ENCODE peak calls at places on chromosomes 16 and 17, in ten cellular contexts. P is thoracic aorta, M is stomach, T is endothelial cell, U is glutamatergic neuron, F is nephron progenitor cell, J is GM12865, D is natural killer cell, O is GM06990, V is progenitor cell of endocrine pancreas. R is an unnamed sample.

GRCh38 chr16:27232061-27232841 is 28.9 kb downstream of the KDM8 start:
- DNase-seq in U (no peak), D (no peak), V (no peak), J (peak; percentile 79), F (no peak), O (peak; percentile 58), T (no peak), P (no peak), M (no peak), R (no peak)

GRCh38 chr17:76528528-76529223 is 8.8 kb downstream of the CYGB start:
- DNase-seq in V (no peak), D (no peak), T (no peak), P (no peak), F (no peak), M (no peak), O (peak; percentile 49), J (peak; percentile 48), U (no peak), R (no peak)

GRCh38 chr16:25256821-25257503 is 683 bp downstream of the ZKSCAN2 start:
- DNase-seq in J (no peak), D (no peak), V (peak; percentile 13), T (peak; percentile 40), O (no peak), P (no peak), F (peak; percentile 41), U (peak; percentile 54), M (no peak), R (no peak)

GRCh38 chr17:73855933-73856332 is 211.7 kb upstream of the SDK2 start:
- DNase-seq in V (no peak), U (no peak), J (peak; percentile 31), M (no peak), F (no peak), T (no peak), O (no peak), D (no peak), P (no peak), R (no peak)

GRCh38 chr17:17402558-17402957 is 74.2 kb upstream of the MED9 start:
- DNase-seq in D (no peak), O (no peak), P (no peak), M (no peak), J (no peak), F (no peak), V (no peak), T (no peak), U (no peak), R (no peak)

GRCh38 chr16:81259916-81260315 is 21.4 kb downstream of the BCO1 start:
- DNase-seq in U (no peak), T (no peak), O (no peak), F (no peak), D (no peak), P (no peak), J (no peak), M (no peak), V (no peak), R (no peak)

GRCh38 chr16:625402-626173 is 5.2 kb upstream of the WFIKKN1 start:
- DNase-seq in V (no peak), M (no peak), T (no peak), U (peak; percentile 15), J (no peak), P (no peak), O (no peak), D (no peak), F (no peak), R (peak; percentile 36)

GRCh38 chr17:79979201-79979840 is 56.4 kb downstream of the TBC1D16 start:
- DNase-seq in T (no peak), U (no peak), D (no peak), M (no peak), F (no peak), P (no peak), J (no peak), V (no peak), O (no peak), R (no peak)

GRCh38 chr17:47857551-47858410 is 6.8 kb upstream of the SP6 start:
- DNase-seq in V (no peak), J (no peak), D (no peak), M (no peak), F (no peak), T (no peak), P (no peak), O (no peak), U (no peak), R (no peak)

GRCh38 chr16:67013823-67014640 is 14.9 kb upstream of the CBFB start:
- DNase-seq in P (no peak), D (peak; percentile 47), V (peak; percentile 60), F (peak; percentile 87), U (peak; percentile 89), J (peak; percentile 68), M (peak; percentile 68), O (peak; percentile 73), T (peak; percentile 71), R (no peak)

GRCh38 chr17:77352996-77353395 is 212.2 kb downstream of the SEC14L1 start:
- DNase-seq in M (peak; percentile 4), P (no peak), U (no peak), F (no peak), J (no peak), T (no peak), V (no peak), O (no peak), D (peak; percentile 8), R (peak; percentile 22)

DNA sequence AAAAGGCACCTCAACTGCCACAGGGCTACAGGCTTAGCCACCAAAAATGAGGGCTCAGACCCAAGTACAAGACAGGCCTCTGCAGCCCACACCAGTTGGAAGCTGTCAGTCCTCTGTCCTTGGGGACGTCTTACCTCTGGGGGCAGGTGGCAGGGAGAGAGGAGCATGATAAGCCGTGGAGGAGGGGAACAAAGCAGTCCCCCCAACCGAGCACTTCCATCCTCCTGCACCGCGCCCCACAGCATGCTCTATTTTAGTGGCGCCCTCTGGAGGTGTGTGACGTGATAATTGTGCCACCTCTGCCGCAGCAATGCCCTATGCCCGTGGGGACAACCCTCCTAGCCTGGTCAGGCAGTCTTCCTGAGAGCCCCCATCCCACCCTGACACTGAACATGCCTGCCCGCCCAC is 13.6 kb downstream of the G6PC3 start:
- DNase-seq in O (no peak), V (no peak), T (peak; percentile 48), D (no peak), M (no peak), F (peak; percentile 39), U (peak; percentile 69), P (no peak), J (no peak), R (no peak)
- TF ChIP-seq CTCF in O (peak; percentile 38), V (peak; percentile 42), T (peak; percentile 45), D (no peak), M (no peak), F (peak; percentile 14), U (peak; percentile 60), P (peak; percentile 7), J (peak; percentile 25), R (peak; percentile 37)

DNA sequence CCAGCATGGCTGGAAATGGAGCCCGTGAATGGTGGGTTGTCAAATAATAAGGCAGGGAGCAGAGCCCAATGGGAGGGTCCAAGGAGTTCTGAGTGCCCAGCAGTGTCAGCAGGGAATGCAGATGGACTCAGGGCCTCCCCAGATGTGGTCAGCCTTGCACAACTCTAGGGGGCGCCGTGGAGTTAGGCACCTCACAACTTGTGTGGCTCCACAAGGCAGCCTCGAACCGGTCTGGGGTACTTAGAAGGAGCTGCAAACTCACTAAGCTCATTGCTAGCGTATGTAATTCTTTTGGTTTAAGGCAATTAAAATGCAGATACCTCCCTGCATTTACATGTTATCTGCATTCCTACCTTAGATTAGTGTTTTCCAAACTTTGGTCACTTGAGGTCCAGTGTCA is 18.1 kb downstream of the IRF8 start:
- DNase-seq in M (no peak), V (no peak), J (no peak), T (no peak), D (no peak), O (no peak), U (no peak), P (no peak), F (no peak), R (no peak)
- TF ChIP-seq CTCF in M (no peak), V (peak; percentile 25), J (peak; percentile 50), T (peak; percentile 43), D (no peak), O (peak; percentile 50), U (peak; percentile 21), P (no peak), F (no peak), R (peak; percentile 20)

GRCh38 chr17:8792646-8793045 is 6.5 kb downstream of the MFSD6L start:
- DNase-seq in V (no peak), T (no peak), P (no peak), D (no peak), O (no peak), F (no peak), U (no peak), M (no peak), J (no peak), R (no peak)

GRCh38 chr17:8789743-8790142 is 9.4 kb downstream of the MFSD6L start:
- DNase-seq in O (no peak), P (no peak), J (no peak), U (no peak), D (no peak), M (no peak), T (no peak), F (no peak), V (no peak), R (no peak)

GRCh38 chr17:8793649-8794048 is 5.5 kb downstream of the MFSD6L start:
- DNase-seq in P (no peak), T (no peak), D (no peak), U (no peak), M (no peak), V (no peak), O (no peak), F (no peak), J (no peak), R (no peak)

GRCh38 chr17:8791910-8792270 is 7.3 kb downstream of the MFSD6L start:
- DNase-seq in T (no peak), J (peak; percentile 17), O (no peak), F (no peak), D (no peak), V (no peak), U (no peak), P (no peak), M (no peak), R (peak; percentile 76)

DNA sequence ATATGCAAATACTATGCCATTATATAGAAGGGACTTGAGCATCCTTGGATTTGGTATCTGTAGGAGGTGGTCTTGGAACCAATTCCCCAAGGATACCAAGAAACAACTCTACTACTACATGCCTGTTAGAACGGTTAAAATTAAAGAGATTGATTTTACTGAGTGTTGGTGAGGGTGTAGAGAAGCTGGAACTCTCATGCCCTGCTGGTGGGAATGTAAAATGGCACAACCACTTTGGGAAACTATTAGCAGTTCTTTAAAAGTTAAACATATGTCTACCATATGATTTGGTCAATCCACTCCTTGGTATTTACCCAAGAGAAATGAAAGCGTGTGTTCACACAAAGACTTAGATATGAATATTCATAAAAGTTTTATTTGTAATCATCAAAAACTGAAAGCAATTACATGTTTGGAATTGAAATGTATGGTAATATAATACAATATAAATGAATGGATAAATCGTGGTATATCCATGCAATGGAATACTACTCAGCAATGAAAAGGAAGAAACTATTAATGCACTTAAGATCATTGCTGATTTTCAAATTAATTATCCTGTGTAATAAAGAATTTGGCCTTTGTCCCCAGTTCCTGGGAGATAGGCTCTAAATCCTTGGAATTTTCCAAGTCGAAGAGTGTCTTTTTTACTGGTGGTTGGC is 7.8 kb downstream of the MFSD6L start:
- DNase-seq in P (no peak), D (no peak), U (no peak), F (no peak), T (no peak), V (no peak), J (no peak), M (no peak), O (no peak), R (no peak)
- TF ChIP-seq CTCF in P (no peak), D (no peak), U (no peak), F (no peak), T (peak; percentile 58), V (peak; percentile 51), J (no peak), M (no peak), O (no peak), R (peak; percentile 17)

GRCh38 chr17:65558311-65558682 is 3.2 kb downstream of the AXIN2 start:
- DNase-seq in M (no peak), P (no peak), T (no peak), D (no peak), U (no peak), O (no peak), V (no peak), J (no peak), F (no peak), R (no peak)
- TF ChIP-seq CTCF in M (no peak), P (no peak), T (no peak), D (no peak), U (no peak), O (no peak), V (no peak), J (no peak), F (no peak), R (no peak)